ENCODE peak calls at places on chromosome 21, in nine cellular contexts. K is right lobe of liver; D is brain microvascular endothelial cell; P is mammary epithelial cell; R is testis; C is CD4-positive, alpha-beta T cell; L is Calu3; M is A549; Z is stomach. Q is an unnamed sample.

GRCh38 chr21:28592205-28592845 is 400.4 kb downstream of the LTN1 start:
- DNase-seq in Z (no peak), K (no peak), C (no peak), P (no peak), L (no peak), R (no peak), M (no peak), D (no peak), Q (no peak)

GRCh38 chr21:20404915-20405314 is 593.3 kb upstream of the NCAM2 start:
- DNase-seq in P (no peak), M (no peak), D (no peak), C (no peak), R (no peak), L (no peak), Z (no peak), K (no peak), Q (no peak)

GRCh38 chr21:39647476-39647875 is 34.7 kb downstream of the B3GALT5 start:
- DNase-seq in Z (no peak), M (no peak), K (no peak), D (peak; percentile 54), R (no peak), L (peak; percentile 24), P (no peak), C (no peak), Q (no peak)

GRCh38 chr21:37463083-37463780 is 96.7 kb downstream of the DYRK1A start:
- DNase-seq in Z (peak; percentile 49), C (no peak), M (peak; percentile 17), R (no peak), K (no peak), L (no peak), D (peak; percentile 37), P (peak; percentile 66), Q (no peak)

GRCh38 chr21:43325968-43326367 is 101.0 kb downstream of the SIK1 start:
- DNase-seq in C (no peak), P (no peak), L (no peak), Z (no peak), D (no peak), K (no peak), M (no peak), R (no peak), Q (no peak)

GRCh38 chr21:28325618-28326017 is 667.1 kb downstream of the LTN1 start:
- DNase-seq in R (no peak), K (no peak), L (no peak), P (peak; percentile 79), M (no peak), D (no peak), C (no peak), Z (no peak), Q (no peak)

GRCh38 chr21:41458121-41458520 is 32.1 kb downstream of the MX1 start:
- DNase-seq in C (no peak), P (no peak), M (no peak), D (no peak), R (no peak), L (no peak), Z (no peak), K (peak; percentile 6), Q (no peak)

GRCh38 chr21:43805275-43805800 is 16.0 kb downstream of the RRP1 start:
- DNase-seq in C (no peak), M (no peak), P (no peak), D (no peak), K (no peak), Z (no peak), R (no peak), L (no peak), Q (no peak)

GRCh38 chr21:43727571-43728466 is 8.9 kb downstream of the PDXK start:
- DNase-seq in K (peak; percentile 94), C (no peak), L (peak; percentile 69), P (no peak), Z (peak; percentile 70), M (peak; percentile 46), D (no peak), R (peak; percentile 80), Q (no peak)

GRCh38 chr21:34889537-34890257 is 159.4 kb downstream of the RUNX1 start:
- DNase-seq in P (peak; percentile 82), C (peak; percentile 63), Z (peak; percentile 86), M (peak; percentile 52), R (peak; percentile 73), L (peak; percentile 84), K (peak; percentile 78), D (peak; percentile 63), Q (no peak)
- TF ChIP-seq CTCF in P (peak; percentile 46), C (peak; percentile 70), Z (no peak), M (peak; percentile 71), R (peak; percentile 87), L (peak; percentile 63), K (peak; percentile 95), D (peak; percentile 45), Q (peak; percentile 33)

DNA sequence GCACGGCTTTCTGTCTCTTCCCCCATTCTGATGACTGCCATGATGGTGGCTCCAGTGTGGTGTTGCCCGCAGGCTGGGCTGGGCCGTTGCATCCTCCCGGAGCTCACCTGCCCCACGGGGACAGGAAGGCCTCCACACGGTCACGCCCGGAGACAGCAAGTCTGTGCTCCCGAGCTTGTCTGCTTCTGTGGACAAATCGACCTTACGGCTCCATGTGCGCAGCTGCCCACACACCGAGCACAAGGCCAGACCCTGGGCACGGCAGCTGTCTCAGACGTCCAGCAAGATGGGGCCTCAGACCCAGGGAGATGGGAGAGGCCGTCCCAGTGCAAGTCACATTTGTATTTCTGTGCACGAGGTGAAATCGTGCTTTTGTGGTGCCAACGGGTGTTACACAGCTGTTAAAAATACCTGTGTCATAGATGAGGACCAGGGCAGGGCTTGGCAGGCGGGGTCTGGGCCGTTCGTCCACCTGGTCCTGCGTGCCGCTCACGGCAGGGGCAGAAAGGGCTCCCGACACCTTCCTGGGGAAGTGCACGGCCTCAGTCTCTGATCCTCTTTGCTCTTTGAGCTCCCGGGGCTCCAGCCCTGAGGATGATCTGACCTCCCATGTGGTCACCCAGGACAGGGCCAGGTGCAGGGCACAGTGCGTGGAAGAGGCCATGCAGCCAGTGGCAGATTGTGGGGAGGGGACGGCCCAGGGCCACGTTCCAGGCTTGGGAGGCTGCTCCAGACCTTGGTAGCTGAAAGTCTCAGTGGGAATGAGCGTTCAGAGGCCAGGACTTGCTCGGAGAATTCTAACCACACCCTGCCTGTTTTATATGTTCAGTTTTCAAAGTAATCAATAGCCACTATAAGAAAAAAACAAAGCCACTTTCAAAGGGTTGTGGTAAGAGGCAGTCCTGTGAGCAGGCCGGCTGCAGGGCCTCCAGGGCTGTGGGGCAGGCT is 13.4 kb downstream of the COL6A1 start:
- DNase-seq in P (no peak), R (peak; percentile 12), M (no peak), Z (no peak), D (no peak), K (no peak), C (no peak), L (no peak), Q (no peak)
- TF ChIP-seq CTCF in P (no peak), R (no peak), M (no peak), Z (no peak), D (no peak), K (no peak), C (no peak), L (no peak), Q (no peak)

GRCh38 chr21:45286671-45287437 is 841 bp downstream of the POFUT2 start:
- DNase-seq in L (no peak), D (no peak), C (no peak), M (no peak), Z (peak; percentile 23), P (no peak), K (no peak), R (peak; percentile 25), Q (no peak)
- TF ChIP-seq CTCF in L (no peak), D (peak; percentile 9), C (no peak), M (no peak), Z (no peak), P (no peak), K (no peak), R (no peak), Q (no peak)

DNA sequence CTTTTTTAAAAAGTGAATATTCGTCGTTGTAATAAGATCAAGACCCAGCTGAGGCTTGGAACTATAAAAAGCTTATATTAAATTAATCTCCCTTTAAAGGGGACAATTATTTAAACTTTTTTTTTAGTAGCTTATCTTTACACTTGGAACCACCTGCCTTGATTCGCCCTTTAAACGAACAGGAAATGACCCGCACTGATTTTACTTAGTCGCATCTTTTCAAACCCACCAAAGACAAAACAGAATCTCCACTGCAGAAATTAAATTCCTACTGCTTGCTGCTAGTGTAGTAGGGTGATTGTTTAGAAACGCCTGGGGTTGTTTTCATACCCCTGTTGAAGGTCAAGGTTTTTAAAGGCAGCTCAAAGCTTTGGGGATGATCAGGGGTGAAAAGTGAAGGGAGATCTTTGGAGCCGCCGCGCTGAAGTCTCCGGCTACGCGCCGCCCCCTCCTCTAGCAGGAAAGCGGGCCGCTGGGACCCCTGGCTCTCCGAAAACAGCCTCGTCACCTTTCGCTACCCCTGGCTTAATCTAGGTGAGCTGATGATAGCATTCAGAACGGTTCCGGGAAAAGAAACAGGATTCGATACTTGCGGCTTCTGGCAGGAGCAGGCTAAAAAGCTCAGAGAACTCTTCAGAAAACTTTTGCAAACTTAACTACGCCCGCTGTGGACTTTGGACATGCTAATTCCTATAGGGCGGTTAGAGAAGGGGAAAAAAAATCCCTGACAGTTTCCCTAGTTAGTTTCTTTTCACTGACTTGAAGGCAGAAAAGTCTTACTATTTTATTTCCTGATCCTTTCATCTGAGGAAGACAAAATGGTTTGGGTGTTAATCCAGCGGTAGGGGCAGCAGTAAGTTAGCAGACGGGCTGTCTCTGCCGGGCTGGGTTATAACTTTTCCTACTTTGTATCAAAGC is 163.2 kb downstream of the RUNX1 start:
- DNase-seq in L (no peak), P (no peak), D (no peak), Z (no peak), C (no peak), K (no peak), R (peak; percentile 40), M (no peak), Q (no peak)
- TF ChIP-seq CTCF in L (no peak), P (no peak), D (no peak), Z (no peak), C (no peak), K (no peak), R (no peak), M (no peak), Q (no peak)

Q was measured in AG09319.